ENCODE peak calls at places on chromosomes 5 and 9, in five cellular contexts. D is suprapubic skin, B is breast epithelium, Z is GM12891, R is stomach. Q is an unnamed sample.

GRCh38 chr5:67516959-67517358 is 320.4 kb upstream of the CD180 start:
- DNase-seq in D (no peak), B (no peak), Z (no peak), R (no peak), Q (no peak)

GRCh38 chr9:126832440-126832839 is 27.6 kb downstream of the ZBTB43 start:
- DNase-seq in D (no peak), B (no peak), Z (no peak), R (no peak), Q (no peak)

GRCh38 chr9:14692918-14693861 is at the start of gene ZDHHC21:
- DNase-seq in D (peak), B (peak), Z (peak), R (peak), Q (peak)

GRCh38 chr5:129020683-129021082 is 55.4 kb downstream of the SLC27A6 start:
- DNase-seq in D (no peak), B (no peak), Z (no peak), R (no peak), Q (no peak)

GRCh38 chr9:115367321-115367720 is 249.4 kb upstream of the TNC start:
- DNase-seq in D (no peak), B (no peak), Z (no peak), R (no peak), Q (no peak)

GRCh38 chr5:58259685-58260152 is 200.2 kb downstream of the PLK2 start:
- DNase-seq in D (no peak), B (no peak), Z (no peak), R (no peak), Q (no peak)

GRCh38 chr9:11045589-11045988 is 432.8 kb upstream of the PTPRD start:
- DNase-seq in D (no peak), B (no peak), Z (no peak), R (no peak), Q (no peak)

GRCh38 chr5:124923131-124923530 is 176.7 kb upstream of the ZNF608 start:
- DNase-seq in D (no peak), B (no peak), Z (no peak), R (no peak), Q (no peak)

GRCh38 chr5:173530547-173530946 is 85.9 kb downstream of the BOD1 start:
- DNase-seq in D (no peak), B (no peak), Z (no peak), R (no peak), Q (no peak)

GRCh38 chr9:83472221-83472665 is 66.0 kb downstream of the FRMD3 start:
- DNase-seq in D (no peak), B (no peak), Z (no peak), R (peak), Q (no peak)

GRCh38 chr5:178471666-178472065 is 118.5 kb downstream of the COL23A1 start:
- DNase-seq in D (no peak), B (no peak), Z (no peak), R (no peak), Q (no peak)

GRCh38 chr9:9949948-9950347 is 662.9 kb downstream of the PTPRD start:
- DNase-seq in D (no peak), B (no peak), Z (no peak), R (no peak), Q (no peak)

GRCh38 chr9:69961834-69962233 is 81.8 kb upstream of the MAMDC2 start:
- DNase-seq in D (no peak), B (no peak), Z (no peak), R (no peak), Q (no peak)

GRCh38 chr9:76818271-76818670 is 54.0 kb downstream of the PCA3 start:
- DNase-seq in D (no peak), B (no peak), Z (no peak), R (peak), Q (no peak)

GRCh38 chr5:181234455-181235306 is 9.0 kb downstream of the RACK1 start:
- DNase-seq in D (no peak), B (no peak), Z (no peak), R (no peak), Q (no peak)

GRCh38 chr9:73565833-73566465 is 414.3 kb downstream of the ANXA1 start:
- DNase-seq in D (no peak), B (no peak), Z (no peak), R (no peak), Q (no peak)

GRCh38 chr5:10682801-10683525 is 78.1 kb downstream of the DAP start:
- DNase-seq in D (peak), B (no peak), Z (no peak), R (no peak), Q (no peak)

GRCh38 chr9:2662496-2662895 is 40.9 kb downstream of the VLDLR start:
- DNase-seq in D (no peak), B (no peak), Z (no peak), R (peak), Q (no peak)

GRCh38 chr9:82356131-82356530 is 367.6 kb downstream of the SPATA31D1 start:
- DNase-seq in D (no peak), B (no peak), Z (no peak), R (no peak), Q (no peak)

GRCh38 chr9:115360122-115360521 is 242.2 kb upstream of the TNC start:
- DNase-seq in D (no peak), B (no peak), Z (no peak), R (no peak), Q (no peak)

GRCh38 chr9:90815183-90815943 is 13.7 kb downstream of the SYK start:
- DNase-seq in D (no peak), B (no peak), Z (no peak), R (peak), Q (no peak)

GRCh38 chr5:132052520-132052919 is 7.9 kb upstream of the IL3 start:
- DNase-seq in D (peak), B (no peak), Z (no peak), R (no peak), Q (no peak)

GRCh38 chr9:133124123-133124948 is 3.3 kb upstream of the RALGDS start:
- DNase-seq in D (no peak), B (no peak), Z (no peak), R (no peak), Q (no peak)

GRCh38 chr9:87732344-87732743 is 6.4 kb downstream of the CTSL start:
- DNase-seq in D (no peak), B (no peak), Z (no peak), R (no peak), Q (no peak)

GRCh38 chr5:124546643-124547042 is 199.8 kb downstream of the ZNF608 start:
- DNase-seq in D (no peak), B (no peak), Z (no peak), R (no peak), Q (no peak)

GRCh38 chr5:127400946-127401670 is 110.5 kb downstream of the MEGF10 start:
- DNase-seq in D (no peak), B (no peak), Z (no peak), R (no peak), Q (no peak)

GRCh38 chr9:70496244-70496643 is 81.8 kb upstream of the KLF9 start:
- DNase-seq in D (no peak), B (no peak), Z (no peak), R (no peak), Q (no peak)

GRCh38 chr9:93622725-93623124 is 46.3 kb downstream of the PHF2 start:
- DNase-seq in D (no peak), B (no peak), Z (no peak), R (no peak), Q (no peak)

GRCh38 chr5:139788294-139788875 is 7.2 kb upstream of the PSD2 start:
- DNase-seq in D (no peak), B (no peak), Z (no peak), R (no peak), Q (no peak)

GRCh38 chr9:13213337-13213736 is 66.2 kb downstream of the MPDZ start:
- DNase-seq in D (no peak), B (no peak), Z (no peak), R (no peak), Q (no peak)

GRCh38 chr9:94108584-94108983 is 24.3 kb downstream of the PTPDC1 start:
- DNase-seq in D (no peak), B (no peak), Z (no peak), R (no peak), Q (no peak)

GRCh38 chr5:171444582-171444981 is 25.1 kb downstream of the FGF18 start:
- DNase-seq in D (no peak), B (no peak), Z (no peak), R (no peak), Q (no peak)

GRCh38 chr9:108160039-108160438 is 670.5 kb upstream of the KLF4 start:
- DNase-seq in D (no peak), B (no peak), Z (no peak), R (no peak), Q (no peak)

GRCh38 chr9:35664531-35665470 is at the start of gene ARHGEF39:
- DNase-seq in D (no peak), B (peak), Z (peak), R (peak), Q (peak)

GRCh38 chr9:71763752-71764332 is 4.5 kb downstream of the CEMIP2 start:
- DNase-seq in D (no peak), B (no peak), Z (no peak), R (no peak), Q (no peak)

GRCh38 chr5:33997331-33997983 is 10.4 kb downstream of the AMACR start:
- DNase-seq in D (peak), B (peak), Z (no peak), R (peak), Q (no peak)

GRCh38 chr9:108468364-108468763 is 387.4 kb downstream of the ACTL7B start:
- DNase-seq in D (no peak), B (no peak), Z (no peak), R (no peak), Q (no peak)

GRCh38 chr9:90724112-90724511 is 77.5 kb upstream of the SYK start:
- DNase-seq in D (no peak), B (no peak), Z (no peak), R (no peak), Q (no peak)

DNA sequence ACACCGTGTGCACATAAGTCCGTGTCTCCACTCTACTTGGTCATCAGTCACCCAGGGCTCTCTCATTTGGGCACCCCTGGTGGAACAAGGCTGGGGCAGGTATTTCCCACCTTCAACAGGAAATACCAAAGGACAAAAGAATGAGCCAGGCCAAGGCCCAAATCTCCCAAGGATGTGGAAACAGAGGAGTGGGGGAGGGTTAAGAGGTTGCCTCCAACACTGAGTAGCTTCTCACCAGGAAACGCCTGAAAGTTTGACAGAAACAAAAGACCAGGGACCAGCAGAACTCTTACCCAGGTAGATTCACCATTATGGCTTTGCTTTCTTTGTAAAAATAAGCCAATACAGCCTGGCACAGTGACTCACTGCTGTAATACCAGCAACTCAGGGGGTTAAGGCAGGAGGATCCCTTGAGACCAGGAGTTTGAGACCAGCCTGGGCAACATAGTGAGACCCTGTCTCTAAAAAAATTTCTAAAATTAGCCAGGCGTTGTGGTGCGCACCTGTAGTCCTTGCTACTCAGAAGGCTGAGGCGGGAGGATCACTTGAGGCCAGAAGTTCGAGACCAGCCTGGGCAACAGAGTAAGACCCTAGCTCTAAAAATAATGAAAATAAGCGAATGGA is 12.7 kb downstream of the SLC1A3 start:
- DNase-seq in D (no peak), B (no peak), Z (no peak), R (no peak), Q (no peak)
- TF ChIP-seq POLR2AphosphoS5 in D (no peak), B (no peak), Z (no peak), R (no peak), Q (no peak)

GRCh38 chr5:149363936-149364335 is 6.1 kb downstream of the PCYOX1L start:
- DNase-seq in D (no peak), B (no peak), Z (no peak), R (no peak), Q (no peak)
- TF ChIP-seq POLR2A in D (no peak), B (no peak), Z (no peak), R (no peak), Q (no peak)

GRCh38 chr5:134583821-134584220 is 48.8 kb downstream of the SAR1B start:
- DNase-seq in D (no peak), B (peak), Z (no peak), R (no peak), Q (no peak)
- TF ChIP-seq POLR2AphosphoS5 in D (no peak), B (no peak), Z (no peak), R (no peak), Q (no peak)

DNA sequence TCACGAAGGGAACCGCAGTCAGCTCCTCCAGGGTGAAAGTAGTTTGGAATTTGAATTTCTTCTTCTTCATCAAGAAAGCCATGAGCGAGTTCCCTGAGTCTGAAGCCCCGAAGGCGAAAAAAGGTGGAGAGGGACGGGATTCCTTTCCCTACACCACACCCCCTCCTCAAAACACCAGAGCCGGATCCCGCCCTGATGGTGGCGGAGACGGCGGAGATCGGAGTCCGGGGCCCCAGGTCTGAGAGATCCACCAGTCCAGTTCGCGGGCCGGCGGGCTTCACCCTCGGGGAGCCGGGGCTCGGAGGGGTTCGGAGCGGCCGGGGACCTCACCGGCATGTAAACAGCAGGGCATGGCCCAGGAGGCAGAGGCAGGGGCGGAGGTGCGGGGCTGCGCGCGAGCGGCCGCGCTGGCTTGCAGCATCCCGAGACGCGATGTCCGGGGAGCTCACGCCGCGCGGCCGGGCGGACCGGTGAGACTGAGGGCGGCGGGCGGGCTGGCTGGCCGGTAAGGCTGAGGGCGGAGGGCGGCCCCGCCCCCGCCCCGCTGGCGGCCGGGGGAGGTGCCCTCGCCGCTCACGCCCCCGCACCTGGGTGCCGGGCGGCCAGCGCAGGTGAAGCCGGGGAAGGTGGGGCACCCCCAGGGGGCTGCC is 608 bp downstream of the EEIG1 start:
- DNase-seq in D (no peak), B (peak), Z (no peak), R (peak), Q (no peak)
- TF ChIP-seq POLR2A in D (no peak), B (no peak), Z (no peak), R (no peak), Q (no peak)

GRCh38 chr5:73668422-73669116 is 42.6 kb downstream of the ARHGEF28 start:
- DNase-seq in D (no peak), B (no peak), Z (no peak), R (no peak), Q (no peak)

GRCh38 chr5:73674669-73675004 is 48.6 kb downstream of the ARHGEF28 start:
- DNase-seq in D (no peak), B (no peak), Z (no peak), R (no peak), Q (no peak)

GRCh38 chr5:73672130-73672529 is 46.1 kb downstream of the ARHGEF28 start:
- DNase-seq in D (no peak), B (no peak), Z (no peak), R (no peak), Q (no peak)

GRCh38 chr5:73678322-73678740 is 52.3 kb downstream of the ARHGEF28 start:
- DNase-seq in D (no peak), B (no peak), Z (no peak), R (peak), Q (no peak)

GRCh38 chr5:73673161-73673591 is 47.2 kb downstream of the ARHGEF28 start:
- DNase-seq in D (no peak), B (no peak), Z (no peak), R (no peak), Q (no peak)
- TF ChIP-seq POLR2AphosphoS5 in D (no peak), B (no peak), Z (no peak), R (no peak), Q (no peak)

DNA sequence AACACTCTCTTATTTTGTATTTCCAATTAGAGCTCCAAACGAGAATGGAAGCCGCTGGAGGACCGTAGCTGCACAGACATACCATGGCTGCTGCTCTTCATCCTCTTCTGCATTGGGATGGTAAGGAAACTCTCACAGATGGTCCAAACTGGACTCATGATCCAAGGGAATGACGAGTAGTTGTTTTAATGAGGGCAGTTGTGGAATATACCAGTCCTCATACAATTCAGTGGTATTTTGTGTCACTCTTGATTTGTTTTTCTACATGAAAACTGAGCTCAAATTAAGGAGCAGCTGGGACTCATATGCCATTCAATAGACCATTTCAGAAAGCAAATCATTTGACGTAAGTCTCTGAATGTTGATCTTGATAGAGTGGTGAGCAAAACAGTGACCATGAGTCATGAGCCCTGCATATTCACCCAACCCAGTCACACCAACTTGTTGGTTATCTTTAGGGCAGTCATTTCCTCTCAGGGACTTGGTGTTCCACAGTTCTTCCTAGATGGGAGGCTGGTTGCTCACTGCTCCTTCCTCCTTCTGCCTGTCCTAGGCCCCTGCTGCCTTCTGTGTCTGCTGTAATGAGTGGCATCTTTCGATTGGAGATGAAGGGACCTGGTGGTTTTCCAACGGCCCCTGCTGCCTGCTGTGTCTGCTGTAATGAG is 54.9 kb downstream of the SLC44A1 start:
- DNase-seq in D (no peak), B (no peak), Z (no peak), R (peak), Q (no peak)
- TF ChIP-seq POLR2A in D (no peak), B (no peak), Z (no peak), R (no peak), Q (no peak)